ENCODE peak calls at places on chromosomes 12 and 14, in six cellular contexts. One of them, this sample, is unnamed.

GRCh38 chr14:83120187-83120586 is 1586.5 kb upstream of the SEL1L start:
- DNase-seq in fibroblast of lung: no peak
- DNase-seq in immature natural killer cell: no peak
- DNase-seq in M059J: no peak
- DNase-seq in KBM-7: no peak
- DNase-seq in AG04450: no peak
- DNase-seq in this sample: no peak

GRCh38 chr14:81096656-81097055 is 124.1 kb downstream of the GTF2A1 start:
- DNase-seq in immature natural killer cell: no peak
- DNase-seq in AG04450: no peak
- DNase-seq in KBM-7: no peak
- DNase-seq in fibroblast of lung: no peak
- DNase-seq in M059J: no peak
- DNase-seq in this sample: no peak

GRCh38 chr12:98745578-98746391 is 100.7 kb downstream of the APAF1 start:
- DNase-seq in immature natural killer cell: no peak
- DNase-seq in M059J: peak; percentile 11
- DNase-seq in AG04450: no peak
- DNase-seq in fibroblast of lung: peak; percentile 21
- DNase-seq in KBM-7: no peak
- DNase-seq in this sample: no peak

GRCh38 chr12:7068240-7068993 is 7.9 kb downstream of the C1S start:
- DNase-seq in immature natural killer cell: no peak
- DNase-seq in fibroblast of lung: no peak
- DNase-seq in M059J: no peak
- DNase-seq in KBM-7: no peak
- DNase-seq in AG04450: no peak
- DNase-seq in this sample: peak; percentile 42

GRCh38 chr14:99320621-99321235 is 48.7 kb upstream of the BCL11B start:
- DNase-seq in AG04450: no peak
- DNase-seq in fibroblast of lung: no peak
- DNase-seq in M059J: no peak
- DNase-seq in immature natural killer cell: peak; percentile 70
- DNase-seq in KBM-7: no peak
- DNase-seq in this sample: no peak

GRCh38 chr14:90536511-90537191 is 139.8 kb downstream of the CALM1 start:
- DNase-seq in M059J: no peak
- DNase-seq in fibroblast of lung: no peak
- DNase-seq in KBM-7: peak; percentile 87
- DNase-seq in AG04450: no peak
- DNase-seq in immature natural killer cell: no peak
- DNase-seq in this sample: no peak

GRCh38 chr14:77498120-77498979 is at the start of gene ISM2:
- DNase-seq in fibroblast of lung: peak; percentile 12
- DNase-seq in AG04450: no peak
- DNase-seq in M059J: peak; percentile 33
- DNase-seq in immature natural killer cell: peak; percentile 52
- DNase-seq in KBM-7: peak; percentile 46
- DNase-seq in this sample: no peak

GRCh38 chr14:38286481-38286880 is 30.6 kb upstream of the CLEC14A start:
- DNase-seq in M059J: no peak
- DNase-seq in AG04450: no peak
- DNase-seq in fibroblast of lung: peak; percentile 22
- DNase-seq in immature natural killer cell: no peak
- DNase-seq in KBM-7: no peak
- DNase-seq in this sample: no peak

GRCh38 chr14:74898083-74898482 is 16.4 kb downstream of the DLST start:
- DNase-seq in immature natural killer cell: no peak
- DNase-seq in AG04450: no peak
- DNase-seq in fibroblast of lung: no peak
- DNase-seq in KBM-7: no peak
- DNase-seq in M059J: no peak
- DNase-seq in this sample: no peak

GRCh38 chr12:93356214-93356613 is 21.5 kb upstream of the NUDT4 start:
- DNase-seq in KBM-7: no peak
- DNase-seq in AG04450: no peak
- DNase-seq in M059J: no peak
- DNase-seq in immature natural killer cell: no peak
- DNase-seq in fibroblast of lung: no peak
- DNase-seq in this sample: no peak

GRCh38 chr12:48189331-48190125 is 6.1 kb downstream of the CCDC184 start:
- DNase-seq in AG04450: no peak
- DNase-seq in KBM-7: peak; percentile 80
- DNase-seq in fibroblast of lung: peak; percentile 75
- DNase-seq in immature natural killer cell: peak; percentile 56
- DNase-seq in M059J: peak; percentile 66
- DNase-seq in this sample: peak; percentile 95

GRCh38 chr12:130163461-130164215 is 1.4 kb downstream of the FZD10 start:
- DNase-seq in AG04450: no peak
- DNase-seq in immature natural killer cell: no peak
- DNase-seq in fibroblast of lung: no peak
- DNase-seq in M059J: no peak
- DNase-seq in KBM-7: no peak
- DNase-seq in this sample: no peak

GRCh38 chr14:51447411-51447810 is 204.3 kb upstream of the FRMD6 start:
- DNase-seq in M059J: no peak
- DNase-seq in fibroblast of lung: no peak
- DNase-seq in AG04450: no peak
- DNase-seq in KBM-7: no peak
- DNase-seq in immature natural killer cell: no peak
- DNase-seq in this sample: no peak

GRCh38 chr12:61138381-61138759 is 1121.8 kb upstream of the USP15 start:
- DNase-seq in KBM-7: no peak
- DNase-seq in immature natural killer cell: no peak
- DNase-seq in fibroblast of lung: no peak
- DNase-seq in M059J: no peak
- DNase-seq in AG04450: no peak
- DNase-seq in this sample: no peak

GRCh38 chr12:82108615-82109014 is 249.6 kb downstream of the CCDC59 start:
- DNase-seq in fibroblast of lung: no peak
- DNase-seq in AG04450: no peak
- DNase-seq in immature natural killer cell: no peak
- DNase-seq in KBM-7: no peak
- DNase-seq in M059J: no peak
- DNase-seq in this sample: no peak

GRCh38 chr14:49959822-49960408 is 67.0 kb downstream of the ARF6 start:
- DNase-seq in immature natural killer cell: no peak
- DNase-seq in fibroblast of lung: no peak
- DNase-seq in KBM-7: no peak
- DNase-seq in AG04450: no peak
- DNase-seq in M059J: no peak
- DNase-seq in this sample: no peak

GRCh38 chr12:101743724-101744472 is 4.6 kb upstream of the SYCP3 start:
- DNase-seq in M059J: no peak
- DNase-seq in AG04450: no peak
- DNase-seq in KBM-7: peak; percentile 12
- DNase-seq in fibroblast of lung: no peak
- DNase-seq in immature natural killer cell: peak; percentile 70
- DNase-seq in this sample: no peak

GRCh38 chr14:103909531-103910261 is 18.6 kb upstream of the TDRD9 start:
- DNase-seq in M059J: no peak
- DNase-seq in fibroblast of lung: no peak
- DNase-seq in KBM-7: no peak
- DNase-seq in AG04450: no peak
- DNase-seq in immature natural killer cell: no peak
- DNase-seq in this sample: no peak

GRCh38 chr14:105215602-105216001 is 32.7 kb upstream of the BTBD6 start:
- DNase-seq in fibroblast of lung: no peak
- DNase-seq in M059J: no peak
- DNase-seq in KBM-7: no peak
- DNase-seq in AG04450: no peak
- DNase-seq in immature natural killer cell: no peak
- DNase-seq in this sample: no peak

GRCh38 chr14:38430522-38430921 is 174.6 kb upstream of the CLEC14A start:
- DNase-seq in immature natural killer cell: no peak
- DNase-seq in AG04450: no peak
- DNase-seq in KBM-7: no peak
- DNase-seq in M059J: no peak
- DNase-seq in fibroblast of lung: no peak
- DNase-seq in this sample: no peak

GRCh38 chr12:27434673-27435565 is 11.6 kb upstream of the SMCO2 start:
- DNase-seq in KBM-7: peak; percentile 25
- DNase-seq in AG04450: no peak
- DNase-seq in fibroblast of lung: peak; percentile 9
- DNase-seq in M059J: peak; percentile 13
- DNase-seq in immature natural killer cell: peak; percentile 11
- DNase-seq in this sample: peak; percentile 60

GRCh38 chr14:80628547-80628946 is 313.0 kb downstream of the CEP128 start:
- DNase-seq in fibroblast of lung: no peak
- DNase-seq in immature natural killer cell: no peak
- DNase-seq in KBM-7: no peak
- DNase-seq in M059J: no peak
- DNase-seq in AG04450: no peak
- DNase-seq in this sample: no peak

GRCh38 chr14:53953002-53953827 is 3.4 kb downstream of the BMP4 start:
- DNase-seq in M059J: peak; percentile 68
- DNase-seq in fibroblast of lung: peak; percentile 90
- DNase-seq in AG04450: peak; percentile 32
- DNase-seq in immature natural killer cell: no peak
- DNase-seq in KBM-7: peak; percentile 67
- DNase-seq in this sample: no peak

GRCh38 chr12:10365716-10366433 is 24.0 kb downstream of the KLRK1 start:
- DNase-seq in M059J: peak; percentile 16
- DNase-seq in fibroblast of lung: peak; percentile 42
- DNase-seq in immature natural killer cell: no peak
- DNase-seq in AG04450: no peak
- DNase-seq in KBM-7: peak; percentile 15
- DNase-seq in this sample: peak; percentile 87

GRCh38 chr14:23114669-23115491 is 4.2 kb downstream of the CEBPE start:
- DNase-seq in fibroblast of lung: peak; percentile 97
- DNase-seq in KBM-7: peak; percentile 13
- DNase-seq in AG04450: peak; percentile 89
- DNase-seq in immature natural killer cell: no peak
- DNase-seq in M059J: peak; percentile 98
- DNase-seq in this sample: no peak

GRCh38 chr12:124395284-124395752 is 100.4 kb downstream of the RFLNA start:
- DNase-seq in AG04450: no peak
- DNase-seq in immature natural killer cell: no peak
- DNase-seq in M059J: no peak
- DNase-seq in fibroblast of lung: no peak
- DNase-seq in KBM-7: no peak
- DNase-seq in this sample: no peak

GRCh38 chr14:22314183-22314820 is 274.7 kb downstream of the DAD1 start:
- DNase-seq in AG04450: no peak
- DNase-seq in fibroblast of lung: peak; percentile 58
- DNase-seq in M059J: peak; percentile 57
- DNase-seq in KBM-7: peak; percentile 68
- DNase-seq in immature natural killer cell: peak; percentile 50
- DNase-seq in this sample: peak; percentile 79

GRCh38 chr14:47539065-47539464 is 136.3 kb downstream of the MDGA2 start:
- DNase-seq in AG04450: no peak
- DNase-seq in KBM-7: peak; percentile 6
- DNase-seq in fibroblast of lung: no peak
- DNase-seq in immature natural killer cell: no peak
- DNase-seq in M059J: peak; percentile 6
- DNase-seq in this sample: peak; percentile 59

GRCh38 chr12:96886998-96887677 is 19.9 kb upstream of the NEDD1 start:
- DNase-seq in M059J: peak; percentile 48
- DNase-seq in fibroblast of lung: peak; percentile 75
- DNase-seq in KBM-7: no peak
- DNase-seq in AG04450: peak; percentile 68
- DNase-seq in immature natural killer cell: no peak
- DNase-seq in this sample: peak; percentile 12

GRCh38 chr12:47323802-47324201 is 244.0 kb upstream of the AMIGO2 start:
- DNase-seq in fibroblast of lung: no peak
- DNase-seq in AG04450: no peak
- DNase-seq in immature natural killer cell: no peak
- DNase-seq in KBM-7: no peak
- DNase-seq in M059J: no peak
- DNase-seq in this sample: no peak

This sample was measured in OCI-M1.